ENCODE peak calls at places on chromosomes 2 and 18, in eight cellular contexts. O is right lobe of liver, B is MM.1S, I is heart left ventricle, H is AG04450, G is heart right ventricle, J is endodermal cell, P is K562. Q is an unnamed sample.

GRCh38 chr2:160220001-160220400 is 19.9 kb upstream of the ITGB6 start:
- DNase-seq in O (no peak), B (no peak), I (no peak), H (no peak), G (no peak), J (no peak), P (no peak), Q (no peak)

GRCh38 chr2:44957656-44958327 is 16.3 kb downstream of the SIX3 start:
- DNase-seq in O (no peak), B (no peak), I (no peak), H (no peak), G (no peak), J (no peak), P (no peak), Q (peak)

GRCh38 chr18:9866627-9867453 is 18.9 kb upstream of the TXNDC2 start:
- DNase-seq in O (peak), B (no peak), I (no peak), H (no peak), G (no peak), J (no peak), P (peak), Q (no peak)

GRCh38 chr2:63049291-63050185 is 1.1 kb upstream of the OTX1 start:
- DNase-seq in O (peak), B (no peak), I (no peak), H (no peak), G (no peak), J (peak), P (no peak), Q (peak)

GRCh38 chr2:221461911-221462310 is 110.2 kb downstream of the EPHA4 start:
- DNase-seq in O (no peak), B (no peak), I (no peak), H (no peak), G (no peak), J (no peak), P (no peak), Q (no peak)

GRCh38 chr2:214104967-214105366 is 305.9 kb upstream of the VWC2L start:
- DNase-seq in O (no peak), B (no peak), I (no peak), H (no peak), G (no peak), J (no peak), P (no peak), Q (no peak)

GRCh38 chr2:3741372-3741771 is 38.0 kb downstream of the DCDC2C start:
- DNase-seq in O (no peak), B (no peak), I (no peak), H (no peak), G (no peak), J (peak), P (no peak), Q (no peak)

GRCh38 chr18:76783786-76784484 is 38.4 kb upstream of the ZNF236 start:
- DNase-seq in O (no peak), B (no peak), I (no peak), H (no peak), G (no peak), J (no peak), P (no peak), Q (peak)

GRCh38 chr2:38598991-38599295 is 3.8 kb downstream of the HNRNPLL start:
- DNase-seq in O (no peak), B (no peak), I (no peak), H (no peak), G (no peak), J (no peak), P (no peak), Q (no peak)

GRCh38 chr2:97355887-97356286 is 233.8 kb downstream of the ANKRD36B start:
- DNase-seq in O (no peak), B (no peak), I (no peak), H (no peak), G (no peak), J (peak), P (no peak), Q (no peak)

GRCh38 chr2:113076917-113077669 is 9.3 kb downstream of the IL1F10 start:
- DNase-seq in O (no peak), B (no peak), I (no peak), H (no peak), G (no peak), J (no peak), P (no peak), Q (no peak)

GRCh38 chr18:12990662-12990976 is 543 bp upstream of the CEP192 start:
- DNase-seq in O (no peak), B (peak), I (no peak), H (no peak), G (no peak), J (no peak), P (no peak), Q (no peak)

GRCh38 chr2:199019898-199020507 is 437.7 kb downstream of the SATB2 start:
- DNase-seq in O (no peak), B (peak), I (no peak), H (peak), G (no peak), J (peak), P (no peak), Q (no peak)

GRCh38 chr2:15158117-15158516 is 403.0 kb downstream of the NBAS start:
- DNase-seq in O (no peak), B (no peak), I (no peak), H (no peak), G (no peak), J (peak), P (no peak), Q (no peak)

GRCh38 chr2:63692002-63692606 is 103.3 kb downstream of the MDH1 start:
- DNase-seq in O (no peak), B (peak), I (no peak), H (no peak), G (no peak), J (no peak), P (peak), Q (peak)

GRCh38 chr2:190678444-190679162 is 29.7 kb downstream of the NAB1 start:
- DNase-seq in O (no peak), B (no peak), I (peak), H (no peak), G (no peak), J (peak), P (no peak), Q (peak)

GRCh38 chr2:144519934-144520717 is at the start of gene ZEB2:
- DNase-seq in O (no peak), B (no peak), I (peak), H (no peak), G (peak), J (peak), P (peak), Q (peak)

GRCh38 chr2:108978709-108979111 is 10.3 kb downstream of the EDAR start:
- DNase-seq in O (no peak), B (no peak), I (no peak), H (no peak), G (no peak), J (peak), P (no peak), Q (no peak)

GRCh38 chr2:146806295-146807005 is 1038.4 kb upstream of the ACVR2A start:
- DNase-seq in O (no peak), B (no peak), I (no peak), H (no peak), G (no peak), J (no peak), P (no peak), Q (peak)

GRCh38 chr18:62717059-62717849 is 1.9 kb downstream of the PHLPP1 start:
- DNase-seq in O (peak), B (peak), I (no peak), H (no peak), G (peak), J (peak), P (peak), Q (peak)

GRCh38 chr2:203940039-203940438 is 3.5 kb downstream of the ICOS start:
- DNase-seq in O (no peak), B (no peak), I (no peak), H (no peak), G (no peak), J (no peak), P (no peak), Q (no peak)

GRCh38 chr18:60391571-60392226 is 19.1 kb upstream of the MC4R start:
- DNase-seq in O (no peak), B (no peak), I (no peak), H (no peak), G (no peak), J (no peak), P (no peak), Q (no peak)

GRCh38 chr2:65300772-65301711 is 73.4 kb downstream of the ACTR2 start:
- DNase-seq in O (no peak), B (peak), I (peak), H (peak), G (no peak), J (peak), P (no peak), Q (peak)

GRCh38 chr18:37563810-37564511 is 1.6 kb downstream of the CELF4 start:
- DNase-seq in O (no peak), B (no peak), I (no peak), H (no peak), G (no peak), J (no peak), P (no peak), Q (no peak)

GRCh38 chr18:32019251-32019943 is 772 bp downstream of the RNF125 start:
- DNase-seq in O (peak), B (peak), I (peak), H (no peak), G (peak), J (peak), P (peak), Q (peak)

GRCh38 chr2:61210332-61210981 is 48.5 kb downstream of the C2orf74 start:
- DNase-seq in O (no peak), B (no peak), I (no peak), H (peak), G (no peak), J (no peak), P (no peak), Q (peak)

GRCh38 chr2:182129188-182129707 is 143.6 kb downstream of the PPP1R1C start:
- DNase-seq in O (no peak), B (no peak), I (no peak), H (no peak), G (no peak), J (no peak), P (no peak), Q (no peak)

GRCh38 chr2:71802556-71802955 is 345.1 kb downstream of the CYP26B1 start:
- DNase-seq in O (peak), B (no peak), I (no peak), H (no peak), G (no peak), J (peak), P (no peak), Q (no peak)
- H3K27ac ChIP-seq in O (no peak), B (no peak), I (no peak), H (no peak), G (no peak), J (no peak), P (no peak), Q (no peak)

GRCh38 chr2:238187618-238188548 is 15.6 kb downstream of the ILKAP start:
- DNase-seq in O (no peak), B (no peak), I (no peak), H (no peak), G (no peak), J (no peak), P (no peak), Q (no peak)
- H3K27ac ChIP-seq in O (no peak), B (no peak), I (no peak), H (no peak), G (no peak), J (peak), P (no peak), Q (no peak)

GRCh38 chr18:25538175-25538922 is 186.4 kb upstream of the ZNF521 start:
- DNase-seq in O (no peak), B (no peak), I (no peak), H (no peak), G (no peak), J (no peak), P (no peak), Q (no peak)
- H3K27ac ChIP-seq in O (no peak), B (no peak), I (no peak), H (no peak), G (no peak), J (no peak), P (no peak), Q (no peak)

DNA sequence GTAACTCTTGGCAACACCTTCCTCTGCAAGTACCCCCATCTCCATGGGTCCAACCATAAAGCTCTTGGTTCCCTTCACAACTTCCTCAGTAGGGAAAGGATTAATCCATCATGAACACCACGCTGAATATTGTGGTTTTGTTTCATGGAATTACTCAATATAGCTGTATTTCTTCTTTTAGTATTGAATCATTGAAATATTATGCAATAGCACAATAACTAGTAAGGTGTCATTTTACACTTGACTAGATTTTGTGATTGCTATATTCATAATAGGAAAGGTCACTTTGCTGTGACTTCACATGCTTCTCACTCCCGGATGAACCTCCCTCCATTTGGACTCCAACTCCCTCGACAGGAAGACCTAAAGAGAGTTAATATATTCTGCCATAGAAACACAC is 29.7 kb upstream of the PID1 start:
- DNase-seq in O (no peak), B (no peak), I (no peak), H (no peak), G (no peak), J (no peak), P (no peak), Q (no peak)
- H3K27ac ChIP-seq in O (no peak), B (no peak), I (peak), H (no peak), G (no peak), J (no peak), P (no peak), Q (no peak)

GRCh38 chr18:80010551-80010906 is 22.2 kb upstream of the TXNL4A start:
- DNase-seq in O (no peak), B (no peak), I (no peak), H (no peak), G (no peak), J (no peak), P (no peak), Q (peak)
- H3K27ac ChIP-seq in O (no peak), B (no peak), I (peak), H (peak), G (no peak), J (no peak), P (peak), Q (peak)

GRCh38 chr2:46774499-46775228 is 140.9 kb downstream of the MCFD2 start:
- DNase-seq in O (no peak), B (no peak), I (no peak), H (no peak), G (no peak), J (no peak), P (no peak), Q (no peak)

GRCh38 chr2:46769809-46770208 is 145.8 kb downstream of the MCFD2 start:
- DNase-seq in O (no peak), B (no peak), I (no peak), H (no peak), G (no peak), J (no peak), P (no peak), Q (no peak)

GRCh38 chr2:46771309-46771708 is 144.3 kb downstream of the MCFD2 start:
- DNase-seq in O (no peak), B (no peak), I (no peak), H (no peak), G (no peak), J (no peak), P (no peak), Q (no peak)

GRCh38 chr2:46770622-46771021 is 145.0 kb downstream of the MCFD2 start:
- DNase-seq in O (no peak), B (no peak), I (no peak), H (peak), G (no peak), J (no peak), P (no peak), Q (no peak)

DNA sequence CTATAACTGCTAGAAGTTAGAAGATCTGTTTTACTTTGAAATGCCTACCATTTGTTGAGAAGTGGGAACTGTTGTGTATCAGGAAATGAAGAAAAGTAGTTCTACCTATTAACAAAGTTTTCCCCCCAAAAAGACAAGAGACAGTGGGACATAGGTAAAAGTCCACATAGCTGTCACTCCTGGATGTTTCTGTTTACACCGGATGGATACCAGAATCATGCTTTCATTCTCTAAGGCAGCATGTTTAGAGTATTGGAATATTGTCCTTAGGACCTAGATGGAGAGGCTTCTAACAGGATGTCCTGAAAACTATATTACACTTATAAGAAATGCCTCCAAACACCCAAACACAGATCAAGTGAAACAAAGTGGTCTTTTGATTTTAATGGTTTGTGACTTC is 143.1 kb downstream of the MCFD2 start:
- DNase-seq in O (no peak), B (no peak), I (no peak), H (no peak), G (no peak), J (no peak), P (no peak), Q (peak)
- H3K27ac ChIP-seq in O (no peak), B (no peak), I (no peak), H (no peak), G (no peak), J (no peak), P (no peak), Q (peak)

Q was measured in osteoblast.